ENCODE peak calls at places on chromosomes 11 and 22, in five cellular contexts. One of them, this sample, is unnamed.

GRCh38 chr22:30386960-30387848 is at the start of gene RNF215:
- DNase-seq in PC-3: peak
- DNase-seq in OCI-LY7: peak
- DNase-seq in mucosa of descending colon: peak
- DNase-seq in kidney: peak
- DNase-seq in this sample: peak

GRCh38 chr22:36659762-36660509 is 43.6 kb downstream of the CACNG2 start:
- DNase-seq in kidney: peak
- DNase-seq in mucosa of descending colon: peak
- DNase-seq in PC-3: peak
- DNase-seq in OCI-LY7: no peak
- DNase-seq in this sample: peak

GRCh38 chr11:47545298-47545697 is 7.6 kb downstream of the CELF1 start:
- DNase-seq in PC-3: no peak
- DNase-seq in OCI-LY7: no peak
- DNase-seq in kidney: no peak
- DNase-seq in mucosa of descending colon: no peak
- DNase-seq in this sample: no peak

GRCh38 chr11:26766996-26767395 is 45.1 kb upstream of the SLC5A12 start:
- DNase-seq in OCI-LY7: no peak
- DNase-seq in mucosa of descending colon: no peak
- DNase-seq in kidney: no peak
- DNase-seq in PC-3: no peak
- DNase-seq in this sample: peak

GRCh38 chr11:3109921-3110706 is 52.9 kb upstream of the CARS1 start:
- DNase-seq in mucosa of descending colon: peak
- DNase-seq in PC-3: peak
- DNase-seq in OCI-LY7: peak
- DNase-seq in kidney: peak
- DNase-seq in this sample: peak

GRCh38 chr22:27474112-27474571 is 327.4 kb downstream of the MN1 start:
- DNase-seq in kidney: no peak
- DNase-seq in PC-3: peak
- DNase-seq in OCI-LY7: no peak
- DNase-seq in mucosa of descending colon: no peak
- DNase-seq in this sample: no peak

GRCh38 chr11:119306373-119306890 is 10.5 kb downstream of the MCAM start:
- DNase-seq in kidney: no peak
- DNase-seq in PC-3: no peak
- DNase-seq in mucosa of descending colon: no peak
- DNase-seq in OCI-LY7: no peak
- DNase-seq in this sample: peak

GRCh38 chr11:86116386-86116726 is 47.5 kb upstream of the PICALM start:
- DNase-seq in PC-3: peak
- DNase-seq in kidney: no peak
- DNase-seq in OCI-LY7: no peak
- DNase-seq in mucosa of descending colon: no peak
- DNase-seq in this sample: peak

GRCh38 chr22:46561435-46561905 is 24.1 kb upstream of the CELSR1 start:
- DNase-seq in PC-3: peak
- DNase-seq in OCI-LY7: peak
- DNase-seq in kidney: peak
- DNase-seq in mucosa of descending colon: no peak
- DNase-seq in this sample: peak

GRCh38 chr11:83449338-83449913 is 163.3 kb upstream of the CCDC90B start:
- DNase-seq in kidney: no peak
- DNase-seq in PC-3: no peak
- DNase-seq in OCI-LY7: no peak
- DNase-seq in mucosa of descending colon: no peak
- DNase-seq in this sample: peak

GRCh38 chr11:111440416-111441205 is 61.5 kb upstream of the POU2AF1 start:
- DNase-seq in kidney: no peak
- DNase-seq in mucosa of descending colon: no peak
- DNase-seq in PC-3: no peak
- DNase-seq in OCI-LY7: no peak
- DNase-seq in this sample: no peak

GRCh38 chr11:8286886-8287285 is 23.2 kb upstream of the LMO1 start:
- DNase-seq in mucosa of descending colon: no peak
- DNase-seq in OCI-LY7: no peak
- DNase-seq in PC-3: no peak
- DNase-seq in kidney: no peak
- DNase-seq in this sample: no peak

GRCh38 chr11:61145228-61146005 is 15.8 kb downstream of the VPS37C start:
- DNase-seq in mucosa of descending colon: no peak
- DNase-seq in OCI-LY7: no peak
- DNase-seq in kidney: no peak
- DNase-seq in PC-3: no peak
- DNase-seq in this sample: no peak

GRCh38 chr22:24289138-24289537 is 18.5 kb downstream of the SPECC1L start:
- DNase-seq in kidney: no peak
- DNase-seq in PC-3: peak
- DNase-seq in mucosa of descending colon: no peak
- DNase-seq in OCI-LY7: no peak
- DNase-seq in this sample: peak

GRCh38 chr22:48765595-48765994 is 1062.1 kb downstream of the BRD1 start:
- DNase-seq in mucosa of descending colon: no peak
- DNase-seq in kidney: no peak
- DNase-seq in OCI-LY7: no peak
- DNase-seq in PC-3: no peak
- DNase-seq in this sample: no peak

DNA sequence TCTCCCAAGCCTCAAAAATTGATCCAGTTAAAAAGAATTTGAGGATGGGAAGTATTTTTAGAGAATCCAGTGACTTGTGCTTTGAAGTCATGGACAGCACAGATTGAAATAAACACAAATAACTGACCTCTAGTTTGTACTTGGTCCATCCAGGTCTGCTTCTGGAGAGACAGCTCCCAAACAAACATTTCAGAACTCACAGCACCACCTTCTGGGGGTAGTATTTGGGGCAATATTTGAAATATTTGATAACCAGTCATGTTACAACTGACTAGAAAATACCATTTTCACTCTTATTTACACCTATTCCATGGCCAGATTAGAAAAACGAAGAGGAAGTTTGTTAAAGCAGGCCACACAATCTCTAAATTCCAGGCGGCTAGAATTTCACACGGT is 56.2 kb downstream of the CTSC start:
- DNase-seq in OCI-LY7: no peak
- DNase-seq in mucosa of descending colon: no peak
- DNase-seq in PC-3: peak
- DNase-seq in kidney: no peak
- DNase-seq in this sample: peak
- TF ChIP-seq CTCF in OCI-LY7: peak
- TF ChIP-seq CTCF in mucosa of descending colon: no peak
- TF ChIP-seq CTCF in PC-3: peak
- TF ChIP-seq CTCF in kidney: no peak
- TF ChIP-seq CTCF in this sample: peak

GRCh38 chr11:724063-724732 is 18.2 kb downstream of the EPS8L2 start:
- DNase-seq in OCI-LY7: peak
- DNase-seq in mucosa of descending colon: peak
- DNase-seq in PC-3: no peak
- DNase-seq in kidney: peak
- DNase-seq in this sample: no peak

GRCh38 chr11:724733-725386 is 18.8 kb downstream of the EPS8L2 start:
- DNase-seq in PC-3: no peak
- DNase-seq in mucosa of descending colon: peak
- DNase-seq in kidney: peak
- DNase-seq in OCI-LY7: no peak
- DNase-seq in this sample: no peak

GRCh38 chr11:726278-726915 is 20.4 kb downstream of the EPS8L2 start:
- DNase-seq in kidney: peak
- DNase-seq in PC-3: no peak
- DNase-seq in mucosa of descending colon: peak
- DNase-seq in OCI-LY7: peak
- DNase-seq in this sample: peak

GRCh38 chr11:727281-727701 is 20.0 kb upstream of the TALDO1 start:
- DNase-seq in OCI-LY7: no peak
- DNase-seq in kidney: peak
- DNase-seq in PC-3: no peak
- DNase-seq in mucosa of descending colon: peak
- DNase-seq in this sample: no peak

GRCh38 chr11:725624-726202 is 19.7 kb downstream of the EPS8L2 start:
- DNase-seq in OCI-LY7: no peak
- DNase-seq in kidney: peak
- DNase-seq in PC-3: no peak
- DNase-seq in mucosa of descending colon: peak
- DNase-seq in this sample: no peak
- H3K4me3 ChIP-seq in OCI-LY7: peak
- H3K4me3 ChIP-seq in kidney: no peak
- H3K4me3 ChIP-seq in PC-3: no peak
- H3K4me3 ChIP-seq in mucosa of descending colon: no peak
- H3K4me3 ChIP-seq in this sample: no peak

GRCh38 chr11:16923987-16924386 is 90.2 kb downstream of the PLEKHA7 start:
- DNase-seq in PC-3: no peak
- DNase-seq in kidney: no peak
- DNase-seq in OCI-LY7: no peak
- DNase-seq in mucosa of descending colon: peak
- DNase-seq in this sample: no peak

GRCh38 chr11:16924462-16924825 is 89.8 kb downstream of the PLEKHA7 start:
- DNase-seq in PC-3: no peak
- DNase-seq in OCI-LY7: no peak
- DNase-seq in kidney: no peak
- DNase-seq in mucosa of descending colon: no peak
- DNase-seq in this sample: no peak

GRCh38 chr11:16921019-16921418 is 93.2 kb downstream of the PLEKHA7 start:
- DNase-seq in OCI-LY7: no peak
- DNase-seq in mucosa of descending colon: no peak
- DNase-seq in PC-3: no peak
- DNase-seq in kidney: no peak
- DNase-seq in this sample: no peak

GRCh38 chr11:16917941-16918340 is 96.3 kb downstream of the PLEKHA7 start:
- DNase-seq in OCI-LY7: no peak
- DNase-seq in mucosa of descending colon: no peak
- DNase-seq in kidney: no peak
- DNase-seq in PC-3: peak
- DNase-seq in this sample: no peak

DNA sequence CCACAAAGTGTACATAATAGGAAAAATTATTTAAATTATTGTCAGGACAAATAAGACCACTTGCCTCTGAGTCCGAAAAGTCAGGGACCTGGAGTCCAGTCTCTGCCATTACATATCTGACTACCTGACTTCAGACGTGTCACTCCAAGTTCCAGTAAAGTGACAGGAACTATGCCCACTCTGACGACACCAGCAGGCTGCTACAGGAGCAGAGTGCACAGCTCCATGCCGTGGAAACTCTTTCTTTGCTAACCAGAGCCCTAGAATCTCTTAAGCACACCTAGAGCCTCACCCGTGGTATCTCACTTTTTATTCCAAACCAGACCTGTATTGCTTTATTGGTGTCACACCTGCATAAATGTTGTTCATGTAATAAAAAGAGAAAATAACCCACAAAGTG is 93.7 kb downstream of the PLEKHA7 start:
- DNase-seq in OCI-LY7: no peak
- DNase-seq in PC-3: no peak
- DNase-seq in kidney: no peak
- DNase-seq in mucosa of descending colon: no peak
- DNase-seq in this sample: no peak
- TF ChIP-seq CTCF in OCI-LY7: no peak
- TF ChIP-seq CTCF in PC-3: no peak
- TF ChIP-seq CTCF in kidney: no peak
- TF ChIP-seq CTCF in mucosa of descending colon: no peak
- TF ChIP-seq CTCF in this sample: no peak

GRCh38 chr11:57081356-57081755 is 92.6 kb downstream of the OR5AK2 start:
- DNase-seq in mucosa of descending colon: no peak
- DNase-seq in kidney: no peak
- DNase-seq in OCI-LY7: no peak
- DNase-seq in PC-3: no peak
- DNase-seq in this sample: no peak

GRCh38 chr11:57087966-57088365 is 93.8 kb upstream of the LRRC55 start:
- DNase-seq in mucosa of descending colon: no peak
- DNase-seq in OCI-LY7: no peak
- DNase-seq in PC-3: no peak
- DNase-seq in kidney: no peak
- DNase-seq in this sample: no peak

GRCh38 chr11:57083641-57084385 is 95.1 kb downstream of the OR5AK2 start:
- DNase-seq in PC-3: no peak
- DNase-seq in OCI-LY7: no peak
- DNase-seq in mucosa of descending colon: no peak
- DNase-seq in kidney: no peak
- DNase-seq in this sample: no peak

GRCh38 chr11:57082125-57082524 is 93.4 kb downstream of the OR5AK2 start:
- DNase-seq in OCI-LY7: no peak
- DNase-seq in kidney: no peak
- DNase-seq in mucosa of descending colon: no peak
- DNase-seq in PC-3: no peak
- DNase-seq in this sample: no peak

DNA sequence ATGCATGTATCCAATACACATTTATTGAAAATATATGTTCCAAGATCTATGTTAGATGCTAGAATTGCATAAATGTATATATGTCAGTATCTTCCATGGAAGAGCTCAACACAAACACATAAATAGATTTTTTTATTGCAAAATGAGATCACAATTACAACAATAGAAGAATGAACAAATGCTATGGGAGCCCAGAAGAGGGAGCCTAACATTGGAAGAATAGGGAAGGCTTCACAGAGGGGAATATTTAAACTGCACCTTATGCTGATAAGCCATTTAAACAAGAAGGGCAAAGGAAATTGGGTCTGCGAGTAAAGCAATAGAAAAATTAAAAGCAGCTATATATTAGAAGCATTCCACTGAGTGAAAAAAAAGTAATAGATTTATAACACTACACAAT is 96.1 kb upstream of the LRRC55 start:
- DNase-seq in OCI-LY7: no peak
- DNase-seq in PC-3: peak
- DNase-seq in kidney: no peak
- DNase-seq in mucosa of descending colon: no peak
- DNase-seq in this sample: peak
- H3K4me3 ChIP-seq in OCI-LY7: no peak
- H3K4me3 ChIP-seq in PC-3: no peak
- H3K4me3 ChIP-seq in kidney: no peak
- H3K4me3 ChIP-seq in mucosa of descending colon: no peak
- H3K4me3 ChIP-seq in this sample: no peak

DNA sequence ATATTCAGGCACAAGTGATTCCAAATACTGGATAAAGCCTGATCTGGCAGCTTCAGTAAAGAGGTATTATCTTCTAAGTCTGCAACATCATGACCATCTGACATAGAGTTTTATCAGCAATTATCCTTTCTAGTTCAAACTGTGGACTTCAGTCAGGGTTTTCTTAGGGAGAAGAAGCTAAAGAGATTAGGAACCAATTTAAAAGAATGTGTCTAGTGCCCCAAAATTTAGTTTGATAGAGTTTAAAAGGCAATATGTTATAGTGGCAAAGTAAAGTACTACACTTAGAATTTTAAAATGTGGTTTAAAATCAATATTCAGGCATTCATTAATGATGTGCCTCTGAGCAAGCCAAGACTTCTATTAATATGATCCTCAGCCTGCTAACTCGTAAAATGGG is 5.4 kb downstream of the PAK1 start:
- DNase-seq in PC-3: no peak
- DNase-seq in OCI-LY7: no peak
- DNase-seq in mucosa of descending colon: no peak
- DNase-seq in kidney: no peak
- DNase-seq in this sample: no peak
- TF ChIP-seq CTCF in PC-3: peak
- TF ChIP-seq CTCF in OCI-LY7: no peak
- TF ChIP-seq CTCF in mucosa of descending colon: no peak
- TF ChIP-seq CTCF in kidney: no peak
- TF ChIP-seq CTCF in this sample: no peak